ENCODE peak calls at places on chromosomes 12 and 14, in ten cellular contexts. O is CD8-positive, alpha-beta memory T cell; K is non-pigmented ciliary epithelial cell; L is PC-3; W is posterior vena cava; H is left cardiac atrium; C is activated naive CD8-positive, alpha-beta T cell treated with anti-CD3 and anti-CD28 coated beads, Interleukin-2, amount 50 U/mL, for 16 hours; S is psoas muscle; I is GDM1; F is WTC11. Y is an unnamed sample.

GRCh38 chr12:79690156-79690605 is 583 bp downstream of the PAWR start:
- DNase-seq in C (no peak), H (peak), S (no peak), K (no peak), F (peak), W (peak), L (peak), O (peak), I (peak), Y (peak)

GRCh38 chr14:90616313-90616712 is 199.9 kb downstream of the TTC7B start:
- DNase-seq in I (no peak), K (no peak), W (no peak), H (no peak), S (no peak), F (no peak), L (no peak), C (no peak), O (no peak), Y (no peak)

GRCh38 chr12:5309654-5310053 is 122.3 kb upstream of the NTF3 start:
- DNase-seq in H (no peak), C (no peak), F (no peak), O (no peak), L (no peak), W (no peak), S (no peak), K (no peak), I (no peak), Y (no peak)

GRCh38 chr12:132178314-132178713 is 34.1 kb downstream of the NOC4L start:
- DNase-seq in C (no peak), S (peak), H (no peak), I (no peak), W (peak), L (no peak), O (no peak), F (no peak), K (no peak), Y (no peak)

GRCh38 chr12:57230381-57231155 is 1.1 kb downstream of the SHMT2 start:
- DNase-seq in C (no peak), L (no peak), F (no peak), I (no peak), W (peak), S (no peak), O (no peak), K (no peak), H (no peak), Y (peak)

GRCh38 chr14:96176811-96177211 is 27.8 kb upstream of the BDKRB2 start:
- DNase-seq in I (no peak), K (no peak), H (peak), S (peak), C (no peak), O (no peak), F (no peak), W (peak), L (no peak), Y (no peak)

GRCh38 chr14:20706657-20707355 is 18.2 kb downstream of the ANG start:
- DNase-seq in H (no peak), S (no peak), K (no peak), C (no peak), O (no peak), L (no peak), F (no peak), W (no peak), I (no peak), Y (no peak)

GRCh38 chr12:132071837-132072384 is 72.2 kb downstream of the DDX51 start:
- DNase-seq in C (no peak), H (no peak), K (no peak), F (no peak), O (no peak), W (no peak), L (no peak), I (no peak), S (no peak), Y (no peak)

GRCh38 chr12:43482311-43483085 is 69.5 kb downstream of the ADAMTS20 start:
- DNase-seq in O (no peak), I (no peak), S (no peak), L (no peak), K (no peak), F (no peak), W (no peak), H (no peak), C (no peak), Y (no peak)

GRCh38 chr14:62691613-62692489 is 353.4 kb downstream of the KCNH5 start:
- DNase-seq in O (no peak), H (peak), C (no peak), L (peak), F (no peak), W (no peak), I (no peak), K (peak), S (no peak), Y (no peak)

GRCh38 chr14:94769413-94770250 is at the start of gene GSC:
- DNase-seq in C (no peak), L (peak), W (no peak), H (peak), F (peak), O (no peak), I (no peak), K (no peak), S (peak), Y (no peak)

GRCh38 chr12:62588916-62589315 is 122.3 kb downstream of the MON2 start:
- DNase-seq in H (no peak), K (peak), L (peak), S (no peak), W (no peak), F (no peak), O (no peak), I (no peak), C (no peak), Y (no peak)